ENCODE peak calls at places on chromosome X, in six cellular contexts. E is fibroblast of lung, H is EL, O is stromal cell of bone marrow, L is cerebellar cortex, B is lower lobe of right lung. G is an unnamed sample.
A peak's percentile ranks its signal among the peaks of the same experiment; 100 is the strongest.

GRCh38 chrX:141405486-141405877 is 163.2 kb upstream of the SPANXC start:
- DNase-seq in E (no peak), O (no peak), B (no peak), L (no peak), H (peak; percentile 27), G (no peak)

GRCh38 chrX:16832301-16832700 is 37.9 kb downstream of the RBBP7 start:
- DNase-seq in L (no peak), H (no peak), E (no peak), B (no peak), O (no peak), G (no peak)

GRCh38 chrX:30881390-30881789 is 7.7 kb downstream of the TAB3 start:
- DNase-seq in E (no peak), B (no peak), O (no peak), H (no peak), L (no peak), G (no peak)

GRCh38 chrX:18873189-18873791 is 110.6 kb downstream of the PHKA2 start:
- DNase-seq in H (peak; percentile 60), B (no peak), L (no peak), O (peak; percentile 63), E (peak; percentile 65), G (peak; percentile 52)

GRCh38 chrX:64176876-64177275 is 28.6 kb downstream of the AMER1 start:
- DNase-seq in E (no peak), H (no peak), L (no peak), B (no peak), O (no peak), G (no peak)

GRCh38 chrX:18424482-18425198 is 768 bp upstream of the CDKL5 start:
- DNase-seq in E (peak; percentile 57), B (peak; percentile 47), H (peak; percentile 48), L (peak; percentile 25), O (no peak), G (peak; percentile 10)

GRCh38 chrX:78104447-78105176 is 564 bp downstream of the PGK1 start:
- DNase-seq in B (peak; percentile 78), L (peak; percentile 55), E (peak; percentile 58), O (no peak), H (peak; percentile 35), G (peak; percentile 69)

GRCh38 chrX:78213331-78213730 is 73.9 kb upstream of the TAF9B start:
- DNase-seq in L (no peak), O (no peak), E (no peak), H (no peak), B (no peak), G (no peak)

GRCh38 chrX:118251251-118251650 is 94.7 kb upstream of the WDR44 start:
- DNase-seq in L (no peak), E (peak; percentile 53), H (peak; percentile 47), B (no peak), O (peak; percentile 40), G (peak; percentile 77)

GRCh38 chrX:108186811-108187210 is 95.2 kb downstream of the ATG4A start:
- DNase-seq in E (peak; percentile 79), B (no peak), L (no peak), O (peak; percentile 61), H (peak; percentile 82), G (peak; percentile 58)

GRCh38 chrX:135572436-135572835 is 52.0 kb downstream of the INTS6L start:
- DNase-seq in O (no peak), B (no peak), H (no peak), E (peak; percentile 9), L (no peak), G (no peak)

GRCh38 chrX:40006025-40007017 is 91.4 kb downstream of the BCOR start:
- DNase-seq in B (peak; percentile 54), H (peak; percentile 50), E (no peak), O (no peak), L (no peak), G (no peak)

GRCh38 chrX:111169141-111169540 is 73.2 kb downstream of the PAK3 start:
- DNase-seq in O (no peak), L (no peak), H (no peak), E (no peak), B (no peak), G (no peak)

GRCh38 chrX:44945736-44946135 is 72.7 kb downstream of the KDM6A start:
- DNase-seq in H (no peak), L (no peak), E (no peak), B (no peak), O (no peak), G (no peak)

GRCh38 chrX:21398424-21398823 is 24.2 kb downstream of the CNKSR2 start:
- DNase-seq in H (no peak), B (no peak), L (no peak), E (no peak), O (no peak), G (no peak)

GRCh38 chrX:104098151-104098808 is 14.0 kb upstream of the ZCCHC18 start:
- DNase-seq in E (peak; percentile 79), H (peak; percentile 60), B (no peak), O (peak; percentile 32), L (peak; percentile 89), G (peak; percentile 55)

GRCh38 chrX:121231566-121232358 is 184.4 kb downstream of the GLUD2 start:
- DNase-seq in L (no peak), E (no peak), O (no peak), B (no peak), H (no peak), G (no peak)

GRCh38 chrX:13165747-13166146 is 121.3 kb upstream of the FAM9C start:
- DNase-seq in H (no peak), O (no peak), B (no peak), L (no peak), E (no peak), G (no peak)

GRCh38 chrX:21885568-21885967 is 29.8 kb downstream of the YY2 start:
- DNase-seq in H (peak; percentile 52), E (peak; percentile 29), B (no peak), L (no peak), O (peak; percentile 28), G (peak; percentile 30)

GRCh38 chrX:56745019-56745418 is 16.0 kb downstream of the NBDY start:
- DNase-seq in O (peak; percentile 63), E (peak; percentile 78), L (no peak), B (no peak), H (peak; percentile 61), G (peak; percentile 78)

GRCh38 chrX:52422884-52423283 is 54.1 kb downstream of the XAGE2 start:
- DNase-seq in O (peak; percentile 38), H (peak; percentile 71), E (peak; percentile 75), L (no peak), B (no peak), G (peak; percentile 82)

GRCh38 chrX:53317365-53318069 is 36.1 kb upstream of the IQSEC2 start:
- DNase-seq in B (peak; percentile 65), O (peak; percentile 18), E (peak; percentile 35), L (peak; percentile 78), H (peak; percentile 39), G (peak; percentile 9)

GRCh38 chrX:55754861-55755294 is 37.3 kb downstream of the RRAGB start:
- DNase-seq in H (no peak), E (no peak), L (no peak), O (no peak), B (no peak), G (no peak)

GRCh38 chrX:16946971-16947562 is 609 bp downstream of the REPS2 start:
- DNase-seq in H (no peak), O (no peak), B (peak; percentile 47), L (peak; percentile 12), E (no peak), G (no peak)

G was measured in fibroblast of gingiva.